ENCODE peak calls at places on chromosome 5, in eight cellular contexts. I is islet precursor cell, E is glutamatergic neuron, T is AG04450, V is spleen, Q is H7, D is astrocyte of the spinal cord, R is lung microvascular endothelial cell. J is an unnamed sample.

GRCh38 chr5:84301535-84301934 is 83.1 kb downstream of the EDIL3 start:
- DNase-seq in Q (no peak), V (no peak), T (no peak), I (no peak), E (no peak), R (no peak), D (peak), J (no peak)

GRCh38 chr5:109865636-109866035 is 175.9 kb downstream of the MAN2A1 start:
- DNase-seq in V (no peak), T (peak), R (peak), D (peak), I (peak), E (no peak), Q (no peak), J (no peak)

GRCh38 chr5:34976347-34976746 is 47.0 kb downstream of the DNAJC21 start:
- DNase-seq in T (no peak), D (no peak), Q (no peak), E (no peak), R (no peak), I (peak), V (no peak), J (no peak)

GRCh38 chr5:159657766-159658165 is 258.5 kb upstream of the ADRA1B start:
- DNase-seq in Q (no peak), E (no peak), D (no peak), V (no peak), T (no peak), R (no peak), I (no peak), J (peak)

GRCh38 chr5:4373051-4373450 is 767.1 kb upstream of the ADAMTS16 start:
- DNase-seq in R (no peak), I (no peak), T (no peak), D (no peak), V (no peak), E (no peak), Q (no peak), J (no peak)

GRCh38 chr5:168813179-168813968 is 234.2 kb upstream of the PANK3 start:
- DNase-seq in D (no peak), Q (no peak), V (no peak), T (no peak), I (no peak), E (no peak), R (no peak), J (no peak)

GRCh38 chr5:133370281-133370890 is 242.0 kb downstream of the FSTL4 start:
- DNase-seq in V (no peak), I (peak), E (no peak), R (no peak), Q (no peak), T (no peak), D (no peak), J (no peak)

GRCh38 chr5:133839721-133840120 is 128.7 kb downstream of the C5orf15 start:
- DNase-seq in E (no peak), R (no peak), V (no peak), I (peak), D (no peak), Q (no peak), T (no peak), J (no peak)

GRCh38 chr5:6728011-6728794 is 15.0 kb downstream of the TENT4A start:
- DNase-seq in D (no peak), T (no peak), V (no peak), Q (peak), I (no peak), E (peak), R (no peak), J (peak)